ENCODE peak calls at places on chromosomes 12 and 14, in five cellular contexts. One of them, this sample, is unnamed.

GRCh38 chr12:97939141-97939540 is 476.5 kb downstream of the RMST start:
- DNase-seq in brain microvascular endothelial cell: no peak
- DNase-seq in mucosa of descending colon: no peak
- DNase-seq in AG10803: no peak
- DNase-seq in A549: no peak
- DNase-seq in this sample: peak; percentile 28

GRCh38 chr14:54769955-54770863 is 132.4 kb downstream of the GCH1 start:
- DNase-seq in mucosa of descending colon: no peak
- DNase-seq in A549: no peak
- DNase-seq in AG10803: no peak
- DNase-seq in brain microvascular endothelial cell: no peak
- DNase-seq in this sample: no peak

GRCh38 chr12:60263146-60263545 is 667.3 kb downstream of the SLC16A7 start:
- DNase-seq in mucosa of descending colon: no peak
- DNase-seq in AG10803: peak; percentile 5
- DNase-seq in A549: no peak
- DNase-seq in brain microvascular endothelial cell: no peak
- DNase-seq in this sample: no peak

GRCh38 chr12:67919406-67919805 is 69.8 kb upstream of the IFNG-AS1 start:
- DNase-seq in brain microvascular endothelial cell: no peak
- DNase-seq in AG10803: peak; percentile 55
- DNase-seq in A549: no peak
- DNase-seq in mucosa of descending colon: no peak
- DNase-seq in this sample: no peak

GRCh38 chr12:64510687-64511086 is 58.8 kb downstream of the TBK1 start:
- DNase-seq in brain microvascular endothelial cell: no peak
- DNase-seq in A549: no peak
- DNase-seq in AG10803: no peak
- DNase-seq in mucosa of descending colon: no peak
- DNase-seq in this sample: no peak

GRCh38 chr14:90510208-90510607 is 113.4 kb downstream of the CALM1 start:
- DNase-seq in AG10803: no peak
- DNase-seq in mucosa of descending colon: peak; percentile 87
- DNase-seq in brain microvascular endothelial cell: no peak
- DNase-seq in A549: no peak
- DNase-seq in this sample: peak; percentile 72

GRCh38 chr14:24959791-24960331 is 90.1 kb downstream of the STXBP6 start:
- DNase-seq in A549: no peak
- DNase-seq in AG10803: no peak
- DNase-seq in brain microvascular endothelial cell: no peak
- DNase-seq in mucosa of descending colon: no peak
- DNase-seq in this sample: no peak

GRCh38 chr12:122022393-122023338 is 982 bp downstream of the BCL7A start:
- DNase-seq in mucosa of descending colon: peak; percentile 56
- DNase-seq in AG10803: peak; percentile 20
- DNase-seq in brain microvascular endothelial cell: no peak
- DNase-seq in A549: no peak
- DNase-seq in this sample: peak; percentile 50

GRCh38 chr12:46585854-46586621 is 213.5 kb upstream of the SLC38A2 start:
- DNase-seq in AG10803: peak; percentile 22
- DNase-seq in mucosa of descending colon: peak; percentile 63
- DNase-seq in A549: peak; percentile 50
- DNase-seq in brain microvascular endothelial cell: peak; percentile 94
- DNase-seq in this sample: peak; percentile 80

GRCh38 chr12:104740668-104741067 is 217.4 kb downstream of the SLC41A2 start:
- DNase-seq in brain microvascular endothelial cell: no peak
- DNase-seq in A549: no peak
- DNase-seq in mucosa of descending colon: no peak
- DNase-seq in AG10803: no peak
- DNase-seq in this sample: no peak

GRCh38 chr14:74886001-74886400 is 4.3 kb downstream of the DLST start:
- DNase-seq in brain microvascular endothelial cell: peak; percentile 76
- DNase-seq in AG10803: peak; percentile 99
- DNase-seq in mucosa of descending colon: no peak
- DNase-seq in A549: no peak
- DNase-seq in this sample: no peak

GRCh38 chr14:65551019-65551643 is 138.6 kb downstream of the FUT8 start:
- DNase-seq in A549: no peak
- DNase-seq in brain microvascular endothelial cell: no peak
- DNase-seq in AG10803: no peak
- DNase-seq in mucosa of descending colon: no peak
- DNase-seq in this sample: no peak

GRCh38 chr14:55274760-55275159 is 3.5 kb downstream of the FBXO34 start:
- DNase-seq in AG10803: peak; percentile 49
- DNase-seq in mucosa of descending colon: no peak
- DNase-seq in A549: no peak
- DNase-seq in brain microvascular endothelial cell: peak; percentile 53
- DNase-seq in this sample: no peak

GRCh38 chr12:63021126-63021525 is 86.2 kb upstream of the PPM1H start:
- DNase-seq in brain microvascular endothelial cell: no peak
- DNase-seq in AG10803: no peak
- DNase-seq in mucosa of descending colon: no peak
- DNase-seq in A549: no peak
- DNase-seq in this sample: no peak

GRCh38 chr12:57511161-57511560 is 9.2 kb downstream of the DDIT3 start:
- DNase-seq in mucosa of descending colon: no peak
- DNase-seq in brain microvascular endothelial cell: no peak
- DNase-seq in AG10803: no peak
- DNase-seq in A549: no peak
- DNase-seq in this sample: no peak

GRCh38 chr14:32648434-32648833 is 290.2 kb upstream of the NPAS3 start:
- DNase-seq in brain microvascular endothelial cell: no peak
- DNase-seq in A549: peak; percentile 5
- DNase-seq in AG10803: peak; percentile 73
- DNase-seq in mucosa of descending colon: no peak
- DNase-seq in this sample: no peak

GRCh38 chr14:59337151-59337611 is 128.0 kb downstream of the GPR135 start:
- DNase-seq in brain microvascular endothelial cell: no peak
- DNase-seq in mucosa of descending colon: no peak
- DNase-seq in A549: no peak
- DNase-seq in AG10803: peak; percentile 89
- DNase-seq in this sample: no peak

GRCh38 chr14:47917344-47917954 is 242.0 kb upstream of the MDGA2 start:
- DNase-seq in A549: peak; percentile 3
- DNase-seq in brain microvascular endothelial cell: peak; percentile 20
- DNase-seq in mucosa of descending colon: no peak
- DNase-seq in AG10803: no peak
- DNase-seq in this sample: peak; percentile 13

DNA sequence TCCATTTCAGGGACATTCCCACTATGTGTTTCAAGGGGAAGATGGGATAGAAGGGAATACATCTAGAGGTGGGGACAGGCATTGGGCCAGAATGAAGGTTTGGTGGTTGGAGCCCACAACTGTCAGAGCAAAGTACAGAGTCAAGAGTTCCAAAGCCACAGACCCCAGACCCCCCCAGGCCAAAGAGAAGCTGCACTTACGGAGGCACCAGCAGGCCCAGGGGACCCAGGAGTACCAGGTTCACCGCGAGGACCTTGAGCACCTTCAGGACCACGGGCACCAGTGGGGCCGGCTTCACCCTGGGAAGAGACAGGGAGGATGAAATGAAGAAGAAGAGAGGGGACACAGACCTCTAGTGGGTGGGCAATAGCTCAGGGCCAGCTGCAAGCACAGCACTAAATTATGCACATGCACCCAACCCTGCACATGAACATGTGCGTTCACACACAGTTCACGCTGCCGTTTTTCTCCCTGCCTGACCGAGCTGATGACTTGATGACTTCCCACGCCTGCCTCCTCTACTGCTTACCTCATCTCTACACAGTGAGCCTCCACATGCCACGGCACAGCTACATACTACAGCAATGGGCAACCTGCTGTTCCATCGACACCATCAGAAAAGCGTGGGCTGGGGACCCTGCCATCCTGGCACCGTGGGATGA is 16.7 kb downstream of the COL2A1 start:
- DNase-seq in mucosa of descending colon: no peak
- DNase-seq in AG10803: peak; percentile 28
- DNase-seq in brain microvascular endothelial cell: no peak
- DNase-seq in A549: no peak
- DNase-seq in this sample: no peak
- TF ChIP-seq CTCF in mucosa of descending colon: no peak
- TF ChIP-seq CTCF in AG10803: no peak
- TF ChIP-seq CTCF in brain microvascular endothelial cell: no peak
- TF ChIP-seq CTCF in A549: no peak
- TF ChIP-seq CTCF in this sample: no peak

GRCh38 chr12:107760817-107761501 is at the start of gene PRDM4:
- DNase-seq in AG10803: peak; percentile 93
- DNase-seq in brain microvascular endothelial cell: peak; percentile 89
- DNase-seq in mucosa of descending colon: peak; percentile 96
- DNase-seq in A549: peak; percentile 94
- DNase-seq in this sample: peak; percentile 96
- TF ChIP-seq CTCF in AG10803: no peak
- TF ChIP-seq CTCF in brain microvascular endothelial cell: no peak
- TF ChIP-seq CTCF in mucosa of descending colon: peak; percentile 40
- TF ChIP-seq CTCF in A549: peak; percentile 49
- TF ChIP-seq CTCF in this sample: no peak

DNA sequence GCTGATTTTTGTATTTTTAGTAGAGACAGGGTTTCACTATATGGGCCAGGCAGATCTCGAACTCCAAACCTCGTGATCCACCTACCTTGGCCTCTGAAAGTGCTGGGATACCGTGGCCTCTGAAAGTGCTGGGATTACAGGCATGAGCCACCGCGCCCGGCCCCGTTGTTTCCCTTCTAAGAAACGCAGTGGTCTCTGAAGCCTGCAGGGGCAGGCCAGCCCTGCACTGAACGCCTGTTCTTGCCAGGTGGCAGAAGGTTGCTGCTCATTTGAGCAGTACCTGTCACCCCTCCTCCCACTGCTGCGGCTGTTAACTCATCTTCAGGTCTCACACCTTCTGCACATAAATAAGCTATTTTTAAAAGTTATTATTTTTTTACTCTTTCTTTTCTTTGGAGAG is 24.3 kb downstream of the GPRC5A start:
- DNase-seq in AG10803: no peak
- DNase-seq in brain microvascular endothelial cell: no peak
- DNase-seq in A549: peak; percentile 55
- DNase-seq in mucosa of descending colon: no peak
- DNase-seq in this sample: no peak
- TF ChIP-seq CTCF in AG10803: no peak
- TF ChIP-seq CTCF in brain microvascular endothelial cell: no peak
- TF ChIP-seq CTCF in A549: no peak
- TF ChIP-seq CTCF in mucosa of descending colon: no peak
- TF ChIP-seq CTCF in this sample: no peak

GRCh38 chr14:63282997-63283396 is 35.7 kb downstream of the GPHB5 start:
- DNase-seq in mucosa of descending colon: no peak
- DNase-seq in AG10803: no peak
- DNase-seq in A549: no peak
- DNase-seq in brain microvascular endothelial cell: no peak
- DNase-seq in this sample: no peak

GRCh38 chr14:63287661-63288483 is 30.9 kb downstream of the GPHB5 start:
- DNase-seq in AG10803: peak; percentile 83
- DNase-seq in mucosa of descending colon: no peak
- DNase-seq in brain microvascular endothelial cell: no peak
- DNase-seq in A549: no peak
- DNase-seq in this sample: no peak

GRCh38 chr14:63283501-63284248 is 35.1 kb downstream of the GPHB5 start:
- DNase-seq in A549: no peak
- DNase-seq in AG10803: peak; percentile 14
- DNase-seq in mucosa of descending colon: no peak
- DNase-seq in brain microvascular endothelial cell: no peak
- DNase-seq in this sample: no peak

GRCh38 chr14:63288853-63289252 is 29.9 kb downstream of the GPHB5 start:
- DNase-seq in mucosa of descending colon: no peak
- DNase-seq in AG10803: no peak
- DNase-seq in brain microvascular endothelial cell: no peak
- DNase-seq in A549: no peak
- DNase-seq in this sample: no peak

GRCh38 chr14:63286071-63286470 is 32.7 kb downstream of the GPHB5 start:
- DNase-seq in mucosa of descending colon: no peak
- DNase-seq in A549: no peak
- DNase-seq in brain microvascular endothelial cell: no peak
- DNase-seq in AG10803: no peak
- DNase-seq in this sample: no peak
- TF ChIP-seq CTCF in mucosa of descending colon: no peak
- TF ChIP-seq CTCF in A549: no peak
- TF ChIP-seq CTCF in brain microvascular endothelial cell: no peak
- TF ChIP-seq CTCF in AG10803: no peak
- TF ChIP-seq CTCF in this sample: no peak

GRCh38 chr12:6192604-6193380 is 7.4 kb upstream of the CD9 start:
- DNase-seq in brain microvascular endothelial cell: no peak
- DNase-seq in AG10803: no peak
- DNase-seq in A549: no peak
- DNase-seq in mucosa of descending colon: no peak
- DNase-seq in this sample: no peak

GRCh38 chr12:6188954-6189353 is 11.2 kb upstream of the CD9 start:
- DNase-seq in AG10803: no peak
- DNase-seq in mucosa of descending colon: no peak
- DNase-seq in A549: no peak
- DNase-seq in brain microvascular endothelial cell: no peak
- DNase-seq in this sample: no peak

GRCh38 chr12:6183689-6184441 is 16.3 kb upstream of the CD9 start:
- DNase-seq in AG10803: peak; percentile 63
- DNase-seq in A549: no peak
- DNase-seq in brain microvascular endothelial cell: no peak
- DNase-seq in mucosa of descending colon: peak; percentile 63
- DNase-seq in this sample: no peak

GRCh38 chr12:6186114-6186827 is 13.9 kb upstream of the CD9 start:
- DNase-seq in mucosa of descending colon: no peak
- DNase-seq in AG10803: no peak
- DNase-seq in A549: no peak
- DNase-seq in brain microvascular endothelial cell: no peak
- DNase-seq in this sample: no peak

DNA sequence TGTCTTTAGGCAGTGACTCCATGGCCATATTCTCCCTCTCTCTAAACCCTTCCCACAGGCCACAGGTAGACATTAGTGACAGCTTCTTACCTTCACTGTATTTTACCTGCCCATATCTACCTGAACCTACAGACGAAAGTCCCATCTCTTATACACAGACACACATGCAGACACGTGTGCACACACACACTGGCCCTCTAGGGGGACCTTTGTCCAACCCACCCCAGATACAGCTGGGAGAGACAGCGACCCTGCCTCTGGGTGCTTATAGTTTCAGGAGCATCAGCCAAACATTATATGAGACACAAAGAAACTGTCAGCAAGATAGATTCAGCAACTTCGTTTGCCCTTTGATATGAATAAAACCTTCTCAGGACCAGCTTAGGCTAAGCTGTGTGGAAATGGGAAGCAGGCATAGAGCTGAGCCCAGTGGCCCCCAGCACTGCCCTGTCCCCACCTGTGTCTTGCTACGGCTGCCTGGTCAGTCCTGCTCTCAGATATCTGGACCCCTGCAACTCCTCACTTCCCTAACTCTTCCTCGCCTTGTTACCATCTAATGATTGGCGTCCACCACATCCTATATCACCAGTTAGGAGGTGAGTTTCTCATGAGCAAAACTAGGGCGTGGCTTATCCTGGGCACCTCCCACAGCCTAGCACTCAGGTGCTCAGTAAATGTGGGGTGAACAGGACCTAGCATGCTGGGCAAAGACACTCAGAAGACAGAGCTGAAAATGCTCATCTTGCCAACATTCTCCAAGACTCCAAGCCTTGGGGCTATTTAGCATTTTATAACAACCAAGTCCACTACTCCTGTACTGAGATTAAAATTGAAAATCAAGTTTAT is 12.0 kb upstream of the CD9 start:
- DNase-seq in AG10803: no peak
- DNase-seq in brain microvascular endothelial cell: no peak
- DNase-seq in A549: no peak
- DNase-seq in mucosa of descending colon: no peak
- DNase-seq in this sample: no peak
- TF ChIP-seq CTCF in AG10803: no peak
- TF ChIP-seq CTCF in brain microvascular endothelial cell: no peak
- TF ChIP-seq CTCF in A549: no peak
- TF ChIP-seq CTCF in mucosa of descending colon: no peak
- TF ChIP-seq CTCF in this sample: no peak